ENCODE peak calls at places on chromosome 7, in five cellular contexts. U, T, Z, C and B are unnamed samples.

GRCh38 chr7:81062747-81063146 is 143.9 kb upstream of the SEMA3C start:
- DNase-seq in C (no peak), Z (no peak), U (no peak), T (no peak), B (no peak)

GRCh38 chr7:2440608-2441245 is 35.5 kb downstream of the GRIFIN start:
- DNase-seq in T (no peak), Z (no peak), C (peak), U (no peak), B (no peak)

GRCh38 chr7:4738711-4739527 is 36.5 kb upstream of the AP5Z1 start:
- DNase-seq in Z (peak), U (no peak), T (peak), C (peak), B (no peak)

GRCh38 chr7:111931016-111931517 is 275.1 kb downstream of the DOCK4 start:
- DNase-seq in T (no peak), U (no peak), Z (no peak), C (peak), B (no peak)

GRCh38 chr7:89623018-89623672 is 531.1 kb upstream of the STEAP1 start:
- DNase-seq in T (peak), Z (peak), C (peak), U (peak), B (no peak)

GRCh38 chr7:29017666-29018065 is 59.5 kb upstream of the TRIL start:
- DNase-seq in C (no peak), T (no peak), U (no peak), Z (no peak), B (no peak)

GRCh38 chr7:97731736-97732370 is at the start of gene TAC1:
- DNase-seq in C (no peak), Z (no peak), U (no peak), T (no peak), B (peak)

GRCh38 chr7:106108988-106109387 is 3.1 kb downstream of the SYPL1 start:
- DNase-seq in T (no peak), C (peak), Z (no peak), U (no peak), B (no peak)

GRCh38 chr7:2299853-2300512 is 14.3 kb downstream of the SNX8 start:
- DNase-seq in C (no peak), U (no peak), T (no peak), Z (no peak), B (no peak)

GRCh38 chr7:5420108-5420840 is 3.4 kb downstream of the TNRC18 start:
- DNase-seq in C (no peak), T (no peak), U (no peak), Z (no peak), B (peak)

GRCh38 chr7:26510226-26510957 is 218.7 kb downstream of the SNX10 start:
- DNase-seq in T (no peak), Z (no peak), U (no peak), C (no peak), B (no peak)

GRCh38 chr7:149569025-149569725 is 71.6 kb upstream of the ZNF746 start:
- DNase-seq in U (no peak), Z (no peak), C (no peak), T (no peak), B (no peak)

GRCh38 chr7:43619213-43620012 is 36.5 kb downstream of the STK17A start:
- DNase-seq in U (no peak), Z (no peak), C (no peak), T (no peak), B (no peak)

GRCh38 chr7:69871886-69872592 is 273.8 kb downstream of the AUTS2 start:
- DNase-seq in U (no peak), C (no peak), T (no peak), Z (peak), B (no peak)

GRCh38 chr7:116630932-116631449 is 41.0 kb upstream of the MET start:
- DNase-seq in C (peak), U (no peak), T (peak), Z (peak), B (no peak)

GRCh38 chr7:46806856-46807255 is 775.1 kb downstream of the TNS3 start:
- DNase-seq in T (no peak), U (no peak), C (no peak), Z (no peak), B (no peak)

GRCh38 chr7:19957664-19958063 is 184.2 kb upstream of the TMEM196 start:
- DNase-seq in C (no peak), T (peak), U (no peak), Z (no peak), B (no peak)

GRCh38 chr7:83782628-83783027 is 133.7 kb upstream of the SEMA3E start:
- DNase-seq in T (no peak), C (no peak), U (no peak), Z (no peak), B (no peak)

GRCh38 chr7:105012503-105013282 is 1.3 kb upstream of the KMT2E start:
- DNase-seq in U (peak), C (peak), Z (peak), T (peak), B (peak)

GRCh38 chr7:45646207-45646821 is 72.1 kb downstream of the ADCY1 start:
- DNase-seq in U (no peak), Z (no peak), C (no peak), T (no peak), B (no peak)

GRCh38 chr7:137618748-137619147 is 228.0 kb downstream of the DGKI start:
- DNase-seq in T (no peak), U (no peak), Z (no peak), C (no peak), B (no peak)

GRCh38 chr7:14424675-14425074 is 435.2 kb upstream of the ETV1 start:
- DNase-seq in T (no peak), Z (no peak), C (no peak), U (no peak), B (no peak)

GRCh38 chr7:157707983-157708720 is 371.3 kb downstream of the DNAJB6 start:
- DNase-seq in T (no peak), Z (no peak), C (no peak), U (no peak), B (no peak)

DNA sequence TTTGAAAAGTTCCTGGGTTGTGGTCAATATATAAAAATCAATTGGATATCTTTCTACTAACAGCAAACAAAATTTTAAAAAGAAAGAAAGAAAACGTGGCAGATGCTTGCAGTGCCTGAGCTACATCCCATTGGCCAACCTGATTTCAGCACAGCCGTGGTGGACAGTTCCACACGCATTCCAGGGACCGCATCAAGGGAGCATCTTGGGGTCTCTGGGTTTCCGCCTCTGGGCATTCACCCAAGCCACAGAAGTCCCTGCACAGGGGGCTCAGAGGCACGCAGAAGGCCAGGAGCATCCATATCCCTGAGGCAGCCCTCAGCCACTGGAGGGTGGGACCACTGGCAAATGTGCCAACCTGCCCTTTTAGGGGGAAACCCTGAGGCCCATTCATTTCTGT is 254.5 kb upstream of the RNF32 start:
- DNase-seq in T (no peak), U (no peak), Z (peak), C (peak), B (peak)
- TF ChIP-seq ESRRA in T (no peak), U (no peak), Z (no peak), C (no peak), B (peak)

GRCh38 chr7:86970547-86970946 is 88.9 kb downstream of the ELAPOR2 start:
- DNase-seq in C (no peak), Z (no peak), T (no peak), U (no peak), B (no peak)

GRCh38 chr7:86968618-86969017 is 90.8 kb downstream of the ELAPOR2 start:
- DNase-seq in C (no peak), Z (no peak), T (no peak), U (no peak), B (no peak)

GRCh38 chr7:86972072-86972471 is 87.4 kb downstream of the ELAPOR2 start:
- DNase-seq in T (peak), C (no peak), U (no peak), Z (no peak), B (no peak)

GRCh38 chr7:86969865-86970264 is 89.6 kb downstream of the ELAPOR2 start:
- DNase-seq in C (no peak), U (no peak), Z (no peak), T (no peak), B (no peak)

GRCh38 chr7:86970986-86971385 is 88.5 kb downstream of the ELAPOR2 start:
- DNase-seq in T (no peak), U (no peak), Z (no peak), C (no peak), B (no peak)
- TF ChIP-seq ESRRA in T (no peak), U (no peak), Z (no peak), C (no peak), B (no peak)

DNA sequence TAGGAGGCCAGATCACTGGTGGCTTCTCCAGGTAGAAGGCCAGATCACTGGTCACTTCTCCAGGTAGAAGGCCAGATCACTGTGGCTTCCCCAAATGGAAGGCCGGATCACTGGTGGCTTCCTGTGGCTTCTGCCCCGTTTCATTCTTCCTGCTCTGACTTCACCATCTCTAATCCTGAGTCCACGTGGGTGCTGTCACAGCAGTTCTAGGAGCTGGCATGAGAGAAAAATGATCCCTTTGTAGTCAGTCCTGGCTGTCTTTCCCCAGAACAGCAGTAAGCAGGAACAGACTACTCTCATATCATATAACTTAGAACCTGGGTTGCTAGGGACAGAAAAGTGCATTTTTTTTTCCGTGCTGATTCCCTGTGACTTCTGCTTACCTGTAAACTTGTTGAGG is 90.9 kb downstream of the ACTR3B start:
- DNase-seq in T (no peak), Z (no peak), C (no peak), U (no peak), B (no peak)
- TF ChIP-seq ESRRA in T (no peak), Z (no peak), C (no peak), U (no peak), B (no peak)

GRCh38 chr7:3673524-3673923 is 372.5 kb downstream of the SDK1 start:
- DNase-seq in C (peak), Z (peak), T (peak), U (no peak), B (peak)
- TF ChIP-seq ESRRA in C (no peak), Z (no peak), T (no peak), U (no peak), B (no peak)

GRCh38 chr7:51045319-51046102 is 262.8 kb upstream of the GRB10 start:
- DNase-seq in T (peak), Z (no peak), U (no peak), C (peak), B (no peak)
- TF ChIP-seq ESRRA in T (no peak), Z (no peak), U (no peak), C (no peak), B (no peak)

GRCh38 chr7:37089972-37090371 is 358.7 kb downstream of the ELMO1 start:
- DNase-seq in Z (no peak), U (no peak), C (peak), T (no peak), B (no peak)
- TF ChIP-seq ESRRA in Z (no peak), U (no peak), C (no peak), T (no peak), B (no peak)

DNA sequence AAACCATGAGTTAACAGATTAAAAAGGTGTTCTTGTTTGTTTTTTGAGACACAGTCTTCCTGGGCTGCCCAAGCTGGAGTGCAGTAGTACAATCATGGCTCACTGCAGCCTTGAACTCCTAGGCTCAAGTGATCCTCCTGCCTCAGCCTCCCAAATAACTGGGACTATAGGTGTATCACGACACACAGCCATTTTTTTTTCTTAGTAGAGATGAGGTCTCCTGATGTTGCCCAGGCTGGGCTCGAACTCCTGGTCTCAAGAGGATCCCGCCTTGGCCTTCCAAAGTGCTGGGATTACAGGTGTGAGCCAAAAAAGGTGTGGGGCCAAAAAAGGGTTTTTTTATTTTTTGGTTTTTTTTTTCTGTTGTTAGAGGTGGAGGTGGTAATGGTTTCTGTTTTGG is 29.3 kb downstream of the KMT2C start:
- DNase-seq in T (no peak), C (no peak), Z (no peak), U (no peak), B (no peak)
- TF ChIP-seq ESRRA in T (no peak), C (no peak), Z (no peak), U (no peak), B (no peak)

GRCh38 chr7:93245525-93246432 is 13.6 kb downstream of the VPS50 start:
- DNase-seq in T (peak), U (no peak), C (peak), Z (peak), B (no peak)

GRCh38 chr7:93249749-93250148 is 17.6 kb downstream of the VPS50 start:
- DNase-seq in Z (no peak), T (no peak), U (no peak), C (no peak), B (peak)
- TF ChIP-seq ESRRA in Z (no peak), T (no peak), U (no peak), C (no peak), B (no peak)